ENCODE peak calls at places on chromosomes 13 and 19, in six cellular contexts. S is omental fat pad, Y is foreskin fibroblast, B is cardiac muscle cell, X is Caki2, Z is neuronal stem cell. I is an unnamed sample.

GRCh38 chr19:23283925-23284324 is 33.7 kb upstream of the ZNF724 start:
- DNase-seq in S (peak), Y (peak), B (peak), X (peak), Z (no peak), I (no peak)

GRCh38 chr13:47480121-47480520 is 521.0 kb downstream of the SUCLA2 start:
- DNase-seq in S (no peak), Y (peak), B (no peak), X (no peak), Z (no peak), I (no peak)

GRCh38 chr19:42477117-42477516 is 34.4 kb upstream of the CXCL17 start:
- DNase-seq in S (no peak), Y (no peak), B (no peak), X (no peak), Z (no peak), I (no peak)

GRCh38 chr19:4379383-4380253 is 20.7 kb downstream of the SH3GL1 start:
- DNase-seq in S (peak), Y (no peak), B (no peak), X (peak), Z (no peak), I (peak)

GRCh38 chr19:57321164-57321563 is 892 bp downstream of the ZNF543 start:
- DNase-seq in S (no peak), Y (no peak), B (no peak), X (no peak), Z (no peak), I (peak)

GRCh38 chr19:27746691-27747380 is 1466.1 kb downstream of the UQCRFS1 start:
- DNase-seq in S (no peak), Y (peak), B (peak), X (no peak), Z (no peak), I (no peak)

GRCh38 chr19:28881616-28882015 is 331.3 kb downstream of the UQCRFS1 start:
- DNase-seq in S (no peak), Y (no peak), B (no peak), X (peak), Z (no peak), I (no peak)

GRCh38 chr13:112744306-112745021 is 54.6 kb downstream of the ATP11A start:
- DNase-seq in S (no peak), Y (peak), B (peak), X (no peak), Z (no peak), I (peak)

GRCh38 chr13:103133551-103133950 is 67.3 kb upstream of the SLC10A2 start:
- DNase-seq in S (no peak), Y (no peak), B (no peak), X (no peak), Z (no peak), I (peak)

GRCh38 chr19:610801-611505 is 21.3 kb downstream of the HCN2 start:
- DNase-seq in S (no peak), Y (peak), B (no peak), X (no peak), Z (no peak), I (no peak)

GRCh38 chr19:34173145-34173956 is 1.0 kb downstream of the LSM14A start:
- DNase-seq in S (no peak), Y (no peak), B (peak), X (peak), Z (peak), I (no peak)

GRCh38 chr19:18170714-18171255 is 2.8 kb upstream of the IFI30 start:
- DNase-seq in S (no peak), Y (no peak), B (no peak), X (no peak), Z (no peak), I (no peak)

GRCh38 chr19:49997709-49998108 is 27.5 kb downstream of the VRK3 start:
- DNase-seq in S (no peak), Y (peak), B (peak), X (peak), Z (no peak), I (no peak)

GRCh38 chr19:46491975-46492682 is 3.5 kb downstream of the PNMA8B start:
- DNase-seq in S (no peak), Y (no peak), B (no peak), X (no peak), Z (no peak), I (no peak)

GRCh38 chr19:45638930-45639729 is at the start of gene EML2:
- DNase-seq in S (no peak), Y (peak), B (peak), X (peak), Z (peak), I (no peak)

GRCh38 chr13:99406799-99407201 is 94.5 kb upstream of the TM9SF2 start:
- DNase-seq in S (no peak), Y (no peak), B (no peak), X (no peak), Z (no peak), I (no peak)

I was measured in NCI-H1105.